ENCODE peak calls at places on chromosomes 2 and 18, in seven cellular contexts. C is COR-L47, E is Daoy, D is SHP77, P is fibroblast of the conjunctiva, Q is transverse colon, F is bronchial epithelial cell. N is an unnamed sample.

GRCh38 chr2:158179660-158180059 is 78.0 kb downstream of the UPP2 start:
- DNase-seq in C (peak), E (peak), D (no peak), P (no peak), Q (no peak), F (peak), N (no peak)

GRCh38 chr2:72923833-72924352 is 6.6 kb downstream of the EMX1 start:
- DNase-seq in C (no peak), E (no peak), D (no peak), P (no peak), Q (no peak), F (no peak), N (no peak)

GRCh38 chr2:59236723-59237122 is 995.6 kb upstream of the FANCL start:
- DNase-seq in C (no peak), E (peak), D (no peak), P (no peak), Q (no peak), F (peak), N (no peak)

GRCh38 chr2:139876964-139877363 is 1096.8 kb upstream of the NXPH2 start:
- DNase-seq in C (no peak), E (no peak), D (no peak), P (no peak), Q (no peak), F (no peak), N (no peak)

GRCh38 chr18:384897-385296 is 115.6 kb downstream of the COLEC12 start:
- DNase-seq in C (no peak), E (no peak), D (no peak), P (no peak), Q (no peak), F (no peak), N (no peak)

GRCh38 chr2:60260646-60261296 is 292.7 kb downstream of the BCL11A start:
- DNase-seq in C (no peak), E (peak), D (no peak), P (no peak), Q (no peak), F (peak), N (no peak)

GRCh38 chr2:82316573-82317371 is 2012.2 kb upstream of the LRRTM1 start:
- DNase-seq in C (no peak), E (no peak), D (peak), P (no peak), Q (no peak), F (no peak), N (no peak)

GRCh38 chr2:166658901-166659300 is 164.9 kb upstream of the SCN7A start:
- DNase-seq in C (no peak), E (no peak), D (no peak), P (no peak), Q (no peak), F (no peak), N (no peak)

GRCh38 chr2:237977380-237977779 is 10.6 kb downstream of the UBE2F start:
- DNase-seq in C (no peak), E (no peak), D (no peak), P (no peak), Q (no peak), F (no peak), N (no peak)

GRCh38 chr2:98040331-98040939 is 44.7 kb upstream of the TMEM131 start:
- DNase-seq in C (no peak), E (no peak), D (no peak), P (no peak), Q (no peak), F (no peak), N (no peak)

GRCh38 chr2:171403181-171403580 is 30.6 kb downstream of the METTL8 start:
- DNase-seq in C (no peak), E (peak), D (no peak), P (no peak), Q (no peak), F (no peak), N (no peak)

GRCh38 chr2:110770308-110770695 is 37.9 kb downstream of the ACOXL start:
- DNase-seq in C (peak), E (no peak), D (peak), P (no peak), Q (no peak), F (no peak), N (no peak)

GRCh38 chr2:170950221-170950737 is 21.2 kb downstream of the GORASP2 start:
- DNase-seq in C (no peak), E (no peak), D (no peak), P (no peak), Q (no peak), F (no peak), N (no peak)

GRCh38 chr18:12606592-12607315 is 51.2 kb downstream of the SPIRE1 start:
- DNase-seq in C (no peak), E (peak), D (no peak), P (peak), Q (no peak), F (peak), N (no peak)

GRCh38 chr2:199833525-199833924 is 17.5 kb downstream of the FTCDNL1 start:
- DNase-seq in C (peak), E (no peak), D (no peak), P (no peak), Q (no peak), F (no peak), N (no peak)

GRCh38 chr2:204967199-204967995 is 422.1 kb downstream of the PARD3B start:
- DNase-seq in C (no peak), E (no peak), D (no peak), P (no peak), Q (no peak), F (no peak), N (no peak)

GRCh38 chr2:96914332-96914731 is 44.5 kb upstream of the SEMA4C start:
- DNase-seq in C (no peak), E (no peak), D (no peak), P (peak), Q (no peak), F (peak), N (no peak)

GRCh38 chr2:223735659-223736244 is 101.6 kb downstream of the AP1S3 start:
- DNase-seq in C (no peak), E (no peak), D (no peak), P (peak), Q (no peak), F (peak), N (no peak)

GRCh38 chr2:235575904-235576303 is 82.1 kb downstream of the AGAP1 start:
- DNase-seq in C (no peak), E (no peak), D (no peak), P (no peak), Q (no peak), F (no peak), N (no peak)